ENCODE peak calls at places on chromosomes 2 and 18, in ten cellular contexts. One of them, this sample, is unnamed.

GRCh38 chr2:17401096-17401495 is 117.1 kb downstream of the RAD51AP2 start:
- DNase-seq in endothelial cell: no peak
- DNase-seq in HepG2: no peak
- DNase-seq in GM12865: no peak
- DNase-seq in OCI-LY7: no peak
- DNase-seq in MCF 10A: no peak
- DNase-seq in A549: no peak
- DNase-seq in pancreas: no peak
- DNase-seq in neural progenitor cell: no peak
- DNase-seq in uterus: no peak
- DNase-seq in this sample: no peak

GRCh38 chr2:197858607-197859140 is 54.3 kb downstream of the PLCL1 start:
- DNase-seq in A549: no peak
- DNase-seq in endothelial cell: no peak
- DNase-seq in neural progenitor cell: no peak
- DNase-seq in OCI-LY7: no peak
- DNase-seq in pancreas: no peak
- DNase-seq in uterus: no peak
- DNase-seq in MCF 10A: no peak
- DNase-seq in GM12865: no peak
- DNase-seq in HepG2: no peak
- DNase-seq in this sample: no peak

GRCh38 chr2:231227309-231228162 is 29.1 kb downstream of the ARMC9 start:
- DNase-seq in A549: peak
- DNase-seq in MCF 10A: peak
- DNase-seq in OCI-LY7: peak
- DNase-seq in uterus: peak
- DNase-seq in HepG2: peak
- DNase-seq in neural progenitor cell: peak
- DNase-seq in GM12865: peak
- DNase-seq in endothelial cell: peak
- DNase-seq in pancreas: no peak
- DNase-seq in this sample: peak

GRCh38 chr2:9422321-9423099 is 818 bp downstream of the ITGB1BP1 start:
- DNase-seq in MCF 10A: peak
- DNase-seq in OCI-LY7: peak
- DNase-seq in uterus: peak
- DNase-seq in endothelial cell: peak
- DNase-seq in HepG2: peak
- DNase-seq in A549: peak
- DNase-seq in GM12865: peak
- DNase-seq in neural progenitor cell: peak
- DNase-seq in pancreas: peak
- DNase-seq in this sample: no peak

GRCh38 chr2:170362313-170362795 is 184.4 kb downstream of the MYO3B start:
- DNase-seq in pancreas: no peak
- DNase-seq in HepG2: no peak
- DNase-seq in GM12865: no peak
- DNase-seq in neural progenitor cell: no peak
- DNase-seq in MCF 10A: no peak
- DNase-seq in OCI-LY7: no peak
- DNase-seq in uterus: no peak
- DNase-seq in endothelial cell: no peak
- DNase-seq in A549: no peak
- DNase-seq in this sample: no peak

GRCh38 chr2:188315750-188316149 is 24.1 kb downstream of the GULP1 start:
- DNase-seq in uterus: no peak
- DNase-seq in endothelial cell: no peak
- DNase-seq in A549: no peak
- DNase-seq in OCI-LY7: no peak
- DNase-seq in GM12865: no peak
- DNase-seq in MCF 10A: no peak
- DNase-seq in pancreas: no peak
- DNase-seq in HepG2: no peak
- DNase-seq in neural progenitor cell: no peak
- DNase-seq in this sample: no peak

GRCh38 chr18:21270453-21270852 is 28.4 kb downstream of the GREB1L start:
- DNase-seq in pancreas: no peak
- DNase-seq in neural progenitor cell: no peak
- DNase-seq in GM12865: no peak
- DNase-seq in endothelial cell: no peak
- DNase-seq in HepG2: no peak
- DNase-seq in MCF 10A: peak
- DNase-seq in OCI-LY7: no peak
- DNase-seq in uterus: no peak
- DNase-seq in A549: no peak
- DNase-seq in this sample: no peak

GRCh38 chr2:191486584-191487320 is 191.2 kb upstream of the NABP1 start:
- DNase-seq in uterus: no peak
- DNase-seq in GM12865: no peak
- DNase-seq in endothelial cell: no peak
- DNase-seq in OCI-LY7: no peak
- DNase-seq in pancreas: no peak
- DNase-seq in neural progenitor cell: no peak
- DNase-seq in HepG2: no peak
- DNase-seq in A549: no peak
- DNase-seq in MCF 10A: peak
- DNase-seq in this sample: no peak

GRCh38 chr18:74775239-74775638 is 177.6 kb downstream of the ZNF407 start:
- DNase-seq in HepG2: no peak
- DNase-seq in uterus: no peak
- DNase-seq in neural progenitor cell: no peak
- DNase-seq in endothelial cell: no peak
- DNase-seq in A549: no peak
- DNase-seq in GM12865: no peak
- DNase-seq in OCI-LY7: no peak
- DNase-seq in pancreas: no peak
- DNase-seq in MCF 10A: peak
- DNase-seq in this sample: no peak

GRCh38 chr2:129866391-129866790 is 113.1 kb upstream of the RAB6C start:
- DNase-seq in OCI-LY7: no peak
- DNase-seq in A549: no peak
- DNase-seq in GM12865: no peak
- DNase-seq in neural progenitor cell: no peak
- DNase-seq in uterus: no peak
- DNase-seq in endothelial cell: no peak
- DNase-seq in HepG2: no peak
- DNase-seq in MCF 10A: no peak
- DNase-seq in pancreas: no peak
- DNase-seq in this sample: no peak

GRCh38 chr2:30276455-30276911 is 45.1 kb downstream of the LBH start:
- DNase-seq in GM12865: peak
- DNase-seq in A549: no peak
- DNase-seq in neural progenitor cell: no peak
- DNase-seq in HepG2: no peak
- DNase-seq in endothelial cell: no peak
- DNase-seq in MCF 10A: no peak
- DNase-seq in OCI-LY7: no peak
- DNase-seq in uterus: no peak
- DNase-seq in pancreas: no peak
- DNase-seq in this sample: no peak

DNA sequence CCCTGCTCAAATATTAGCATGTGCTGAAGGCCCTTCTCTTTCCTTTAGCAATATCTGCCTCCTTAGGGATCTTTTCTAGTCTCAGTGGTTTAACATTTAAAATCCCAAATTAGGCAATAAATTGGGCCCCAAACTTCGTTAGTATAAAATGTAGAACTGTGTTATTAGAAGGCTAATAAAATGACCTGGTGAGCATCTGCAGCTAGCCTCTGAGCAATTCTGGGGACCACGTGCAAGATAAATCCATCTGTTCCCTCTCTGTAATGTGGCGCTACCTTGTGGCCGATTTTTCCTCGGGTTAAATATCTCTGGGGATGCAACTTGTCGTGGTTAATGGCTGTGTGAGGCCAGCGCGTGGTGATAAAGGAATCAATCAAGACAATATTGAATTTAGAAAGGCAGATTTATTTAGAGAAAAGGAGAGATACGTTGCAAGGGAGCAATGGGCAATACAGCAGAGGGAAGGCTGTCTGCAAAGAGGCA is 18.7 kb upstream of the IL36G start:
- DNase-seq in GM12865: no peak
- DNase-seq in OCI-LY7: no peak
- DNase-seq in endothelial cell: peak
- DNase-seq in uterus: no peak
- DNase-seq in A549: no peak
- DNase-seq in neural progenitor cell: peak
- DNase-seq in HepG2: peak
- DNase-seq in MCF 10A: no peak
- DNase-seq in pancreas: no peak
- DNase-seq in this sample: no peak
- TF ChIP-seq CTCF in GM12865: no peak
- TF ChIP-seq CTCF in OCI-LY7: peak
- TF ChIP-seq CTCF in endothelial cell: peak
- TF ChIP-seq CTCF in uterus: no peak
- TF ChIP-seq CTCF in A549: peak
- TF ChIP-seq CTCF in neural progenitor cell: peak
- TF ChIP-seq CTCF in HepG2: no peak
- TF ChIP-seq CTCF in MCF 10A: no peak
- TF ChIP-seq CTCF in pancreas: no peak
- TF ChIP-seq CTCF in this sample: peak

DNA sequence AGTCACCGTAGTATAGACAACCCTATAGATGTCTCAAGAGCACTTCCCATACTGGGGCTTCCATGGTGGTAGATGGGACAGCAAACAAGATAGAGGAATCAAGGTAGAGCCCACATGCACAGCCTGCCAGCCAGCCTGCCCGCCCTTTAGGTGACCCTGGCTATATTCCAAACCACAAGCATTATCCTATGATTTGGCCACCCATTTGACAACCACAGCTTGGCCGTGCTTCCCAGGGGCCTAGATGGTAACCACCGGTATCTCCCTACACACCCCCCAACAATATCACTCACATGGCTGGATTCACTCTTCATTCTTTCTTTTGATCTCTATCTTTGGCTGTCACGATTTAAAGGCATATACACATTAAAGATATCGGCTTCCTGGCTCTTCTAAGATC is 85.3 kb downstream of the CDK15 start:
- DNase-seq in HepG2: no peak
- DNase-seq in pancreas: no peak
- DNase-seq in neural progenitor cell: no peak
- DNase-seq in GM12865: no peak
- DNase-seq in uterus: no peak
- DNase-seq in MCF 10A: no peak
- DNase-seq in OCI-LY7: no peak
- DNase-seq in endothelial cell: no peak
- DNase-seq in A549: no peak
- DNase-seq in this sample: no peak
- TF ChIP-seq CTCF in HepG2: no peak
- TF ChIP-seq CTCF in pancreas: no peak
- TF ChIP-seq CTCF in neural progenitor cell: no peak
- TF ChIP-seq CTCF in GM12865: no peak
- TF ChIP-seq CTCF in uterus: no peak
- TF ChIP-seq CTCF in MCF 10A: no peak
- TF ChIP-seq CTCF in OCI-LY7: no peak
- TF ChIP-seq CTCF in endothelial cell: no peak
- TF ChIP-seq CTCF in A549: no peak
- TF ChIP-seq CTCF in this sample: no peak

GRCh38 chr2:238015705-238016104 is 45.1 kb upstream of the SCLY start:
- DNase-seq in MCF 10A: no peak
- DNase-seq in uterus: no peak
- DNase-seq in endothelial cell: no peak
- DNase-seq in OCI-LY7: peak
- DNase-seq in A549: no peak
- DNase-seq in pancreas: no peak
- DNase-seq in GM12865: no peak
- DNase-seq in HepG2: no peak
- DNase-seq in neural progenitor cell: no peak
- DNase-seq in this sample: no peak
- TF ChIP-seq CTCF in MCF 10A: no peak
- TF ChIP-seq CTCF in uterus: no peak
- TF ChIP-seq CTCF in endothelial cell: no peak
- TF ChIP-seq CTCF in OCI-LY7: peak
- TF ChIP-seq CTCF in A549: peak
- TF ChIP-seq CTCF in pancreas: no peak
- TF ChIP-seq CTCF in GM12865: peak
- TF ChIP-seq CTCF in HepG2: peak
- TF ChIP-seq CTCF in neural progenitor cell: peak
- TF ChIP-seq CTCF in this sample: peak

GRCh38 chr18:34643982-34644381 is 66.1 kb upstream of the DTNA start:
- DNase-seq in neural progenitor cell: no peak
- DNase-seq in GM12865: no peak
- DNase-seq in OCI-LY7: no peak
- DNase-seq in uterus: no peak
- DNase-seq in HepG2: no peak
- DNase-seq in MCF 10A: no peak
- DNase-seq in endothelial cell: no peak
- DNase-seq in A549: no peak
- DNase-seq in pancreas: no peak
- DNase-seq in this sample: no peak
- TF ChIP-seq CTCF in neural progenitor cell: no peak
- TF ChIP-seq CTCF in GM12865: no peak
- TF ChIP-seq CTCF in OCI-LY7: no peak
- TF ChIP-seq CTCF in uterus: peak
- TF ChIP-seq CTCF in HepG2: no peak
- TF ChIP-seq CTCF in MCF 10A: no peak
- TF ChIP-seq CTCF in endothelial cell: no peak
- TF ChIP-seq CTCF in A549: no peak
- TF ChIP-seq CTCF in pancreas: no peak
- TF ChIP-seq CTCF in this sample: peak

DNA sequence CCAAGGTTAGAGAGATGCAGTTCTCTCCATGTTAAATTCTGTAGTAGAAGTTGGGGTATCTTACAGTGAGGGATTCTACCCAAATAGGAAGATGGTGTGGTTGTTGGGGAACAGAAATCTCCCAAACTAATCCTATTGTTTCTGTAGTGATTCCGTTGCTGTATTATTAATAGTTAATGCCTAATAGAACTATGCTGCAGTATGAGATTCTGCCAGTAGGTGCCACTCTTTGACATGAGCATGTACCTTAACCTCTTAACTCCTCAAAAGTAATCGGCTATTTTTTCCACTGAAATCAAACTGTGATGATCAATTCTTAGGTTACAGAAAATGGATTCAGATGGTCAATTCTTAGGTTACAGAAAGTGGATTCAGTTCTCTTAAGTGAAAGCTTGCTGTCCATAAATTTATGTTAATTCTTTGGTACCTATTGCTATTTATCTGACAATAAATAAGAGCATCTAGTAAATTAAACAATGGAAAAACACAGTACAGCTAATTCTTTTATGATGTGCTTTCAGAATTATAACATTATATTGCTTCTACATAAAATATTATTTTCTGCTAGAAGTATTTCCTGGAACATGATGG is 97.9 kb upstream of the DLX2 start:
- DNase-seq in GM12865: peak
- DNase-seq in HepG2: no peak
- DNase-seq in endothelial cell: peak
- DNase-seq in uterus: no peak
- DNase-seq in OCI-LY7: no peak
- DNase-seq in A549: no peak
- DNase-seq in MCF 10A: peak
- DNase-seq in pancreas: no peak
- DNase-seq in neural progenitor cell: peak
- DNase-seq in this sample: no peak
- TF ChIP-seq CTCF in GM12865: peak
- TF ChIP-seq CTCF in HepG2: peak
- TF ChIP-seq CTCF in endothelial cell: peak
- TF ChIP-seq CTCF in uterus: no peak
- TF ChIP-seq CTCF in OCI-LY7: peak
- TF ChIP-seq CTCF in A549: peak
- TF ChIP-seq CTCF in MCF 10A: peak
- TF ChIP-seq CTCF in pancreas: peak
- TF ChIP-seq CTCF in neural progenitor cell: peak
- TF ChIP-seq CTCF in this sample: no peak

This sample was measured in D721Med.